ENCODE peak calls at places on chromosomes 4 and X, in six cellular contexts. C is activated T-helper 2 cell treated with anti-CD3 and anti-CD28 coated beads, Interferon-gamma antibody, Interleukin-2, Interleukin-4, amounts not matched to agents 10 μg/mL and 5 μg/mL and 100 μg/mL, durations not matched to agents 14 hours and 24 hours and 36 hours; R is activated CD4-positive, alpha-beta T cell treated with anti-CD3 and anti-CD28 coated beads, Interleukin-2, amount 50 U/mL, for 1 hour; X is NCI-H2107; W is AG20443; V is cardiac muscle cell. S is an unnamed sample.

GRCh38 chrX:46327229-46328081 is 217.8 kb downstream of the ZNF674 start:
- DNase-seq in V (peak; percentile 68), W (peak; percentile 74), X (no peak), R (no peak), C (no peak), S (no peak)

GRCh38 chr4:85756938-85757337 is 282.0 kb downstream of the ARHGAP24 start:
- DNase-seq in X (no peak), W (peak; percentile 51), V (peak; percentile 31), C (no peak), R (no peak), S (no peak)

GRCh38 chr4:118346495-118346894 is 6.3 kb downstream of the PRSS12 start:
- DNase-seq in X (no peak), R (no peak), W (no peak), V (no peak), C (no peak), S (no peak)

GRCh38 chr4:137998666-137999429 is 243.3 kb downstream of the SLC7A11 start:
- DNase-seq in W (peak; percentile 66), R (no peak), C (no peak), V (no peak), X (no peak), S (no peak)

GRCh38 chrX:30992381-30992904 is 79.4 kb downstream of the FTHL17 start:
- DNase-seq in V (peak; percentile 62), X (no peak), R (no peak), C (no peak), W (no peak), S (no peak)

GRCh38 chr4:143089291-143089690 is 95.4 kb upstream of the USP38 start:
- DNase-seq in R (no peak), X (no peak), W (no peak), C (no peak), V (peak; percentile 32), S (no peak)

GRCh38 chrX:73446831-73447230 is at the start of gene CDX4:
- DNase-seq in C (no peak), R (no peak), V (no peak), X (no peak), W (no peak), S (no peak)

GRCh38 chr4:47855350-47855749 is 17.5 kb upstream of the CORIN start:
- DNase-seq in W (peak; percentile 62), R (no peak), C (no peak), X (no peak), V (no peak), S (no peak)

GRCh38 chr4:152045397-152045780 is 284.6 kb upstream of the GATB start:
- DNase-seq in V (no peak), W (no peak), X (no peak), C (no peak), R (no peak), S (no peak)

GRCh38 chrX:102976793-102977495 is 39.9 kb downstream of the RAB40AL start:
- DNase-seq in X (no peak), W (peak; percentile 49), C (no peak), V (no peak), R (no peak), S (no peak)

GRCh38 chr4:44342800-44343199 is 105.8 kb downstream of the KCTD8 start:
- DNase-seq in R (no peak), V (peak; percentile 1), C (no peak), X (no peak), W (no peak), S (no peak)

GRCh38 chrX:148501121-148502066 is 977 bp downstream of the AFF2 start:
- DNase-seq in V (peak; percentile 44), R (peak; percentile 2), W (no peak), X (no peak), C (no peak), S (no peak)

GRCh38 chr4:14520171-14520570 is 482.1 kb upstream of the CPEB2 start:
- DNase-seq in W (no peak), V (no peak), R (no peak), X (no peak), C (no peak), S (no peak)